ENCODE peak calls at places on chromosomes 1 and 21, in ten cellular contexts. F is sigmoid colon; S is fibroblast of lung; M is GM12865; I is endothelial cell of umbilical vein; R is A549; N is pancreas; C is neural crest cell; W is progenitor cell of endocrine pancreas; X is CD8-positive, alpha-beta T cell. B is an unnamed sample.

GRCh38 chr1:147287133-147287865 is 44.8 kb downstream of the CHD1L start:
- DNase-seq in F (no peak), S (peak), M (no peak), I (no peak), R (no peak), N (no peak), C (no peak), W (no peak), X (no peak), B (no peak)

GRCh38 chr21:34844033-34844923 is 175.5 kb downstream of the CLIC6 start:
- DNase-seq in F (peak), S (no peak), M (peak), I (no peak), R (no peak), N (no peak), C (no peak), W (no peak), X (no peak), B (no peak)

GRCh38 chr1:44010935-44011610 is 19.7 kb downstream of the CCDC24 start:
- DNase-seq in F (no peak), S (no peak), M (no peak), I (no peak), R (no peak), N (no peak), C (no peak), W (no peak), X (no peak), B (no peak)

GRCh38 chr1:114154963-114155322 is 1.3 kb upstream of the SYT6 start:
- DNase-seq in F (no peak), S (no peak), M (no peak), I (peak), R (no peak), N (peak), C (peak), W (peak), X (no peak), B (peak)

GRCh38 chr1:200247513-200247912 is 162.3 kb downstream of the ZNF281 start:
- DNase-seq in F (no peak), S (no peak), M (no peak), I (no peak), R (no peak), N (no peak), C (no peak), W (no peak), X (no peak), B (no peak)

GRCh38 chr1:23577056-23577985 is 18.0 kb upstream of the ID3 start:
- DNase-seq in F (peak), S (peak), M (peak), I (peak), R (peak), N (no peak), C (no peak), W (no peak), X (no peak), B (no peak)

GRCh38 chr1:239719642-239720258 is 333.4 kb downstream of the CHRM3 start:
- DNase-seq in F (no peak), S (no peak), M (no peak), I (no peak), R (no peak), N (no peak), C (no peak), W (no peak), X (peak), B (no peak)

GRCh38 chr21:35072960-35073359 is 23.9 kb upstream of the RUNX1 start:
- DNase-seq in F (peak), S (peak), M (no peak), I (peak), R (no peak), N (no peak), C (no peak), W (no peak), X (no peak), B (peak)

GRCh38 chr21:45880097-45881068 is 101.2 kb upstream of the COL6A1 start:
- DNase-seq in F (peak), S (peak), M (peak), I (peak), R (peak), N (peak), C (peak), W (peak), X (peak), B (no peak)

GRCh38 chr1:68600049-68600661 is 103.3 kb upstream of the DEPDC1 start:
- DNase-seq in F (no peak), S (peak), M (peak), I (peak), R (peak), N (no peak), C (no peak), W (no peak), X (no peak), B (no peak)

GRCh38 chr1:53677486-53677885 is 61.5 kb downstream of the GLIS1 start:
- DNase-seq in F (no peak), S (no peak), M (no peak), I (no peak), R (no peak), N (no peak), C (no peak), W (no peak), X (no peak), B (no peak)
- TF ChIP-seq CTCF in F (no peak), S (no peak), M (no peak), I (no peak), R (no peak), N (no peak), C (no peak), W (no peak), X (no peak), B (no peak)

GRCh38 chr1:228457396-228458176 is 29.6 kb upstream of the RNF187 start:
- DNase-seq in F (peak), S (peak), M (peak), I (peak), R (peak), N (peak), C (peak), W (peak), X (peak), B (peak)
- TF ChIP-seq CTCF in F (no peak), S (peak), M (peak), I (peak), R (no peak), N (no peak), C (peak), W (peak), X (peak), B (peak)

GRCh38 chr1:224800486-224801119 is 128.9 kb upstream of the DNAH14 start:
- DNase-seq in F (no peak), S (no peak), M (no peak), I (no peak), R (no peak), N (no peak), C (no peak), W (no peak), X (no peak), B (no peak)

GRCh38 chr1:224795591-224795990 is 133.9 kb upstream of the DNAH14 start:
- DNase-seq in F (no peak), S (no peak), M (no peak), I (no peak), R (no peak), N (no peak), C (no peak), W (no peak), X (no peak), B (no peak)

GRCh38 chr1:224801761-224802490 is 127.5 kb upstream of the DNAH14 start:
- DNase-seq in F (no peak), S (no peak), M (peak), I (no peak), R (no peak), N (no peak), C (no peak), W (no peak), X (no peak), B (no peak)

GRCh38 chr1:224802596-224802995 is 126.9 kb upstream of the DNAH14 start:
- DNase-seq in F (no peak), S (no peak), M (no peak), I (no peak), R (no peak), N (no peak), C (no peak), W (no peak), X (no peak), B (no peak)

GRCh38 chr1:224799083-224799482 is 130.4 kb upstream of the DNAH14 start:
- DNase-seq in F (no peak), S (no peak), M (no peak), I (no peak), R (no peak), N (no peak), C (no peak), W (no peak), X (no peak), B (no peak)
- TF ChIP-seq CTCF in F (no peak), S (no peak), M (no peak), I (no peak), R (no peak), N (no peak), C (no peak), W (no peak), X (no peak), B (no peak)

DNA sequence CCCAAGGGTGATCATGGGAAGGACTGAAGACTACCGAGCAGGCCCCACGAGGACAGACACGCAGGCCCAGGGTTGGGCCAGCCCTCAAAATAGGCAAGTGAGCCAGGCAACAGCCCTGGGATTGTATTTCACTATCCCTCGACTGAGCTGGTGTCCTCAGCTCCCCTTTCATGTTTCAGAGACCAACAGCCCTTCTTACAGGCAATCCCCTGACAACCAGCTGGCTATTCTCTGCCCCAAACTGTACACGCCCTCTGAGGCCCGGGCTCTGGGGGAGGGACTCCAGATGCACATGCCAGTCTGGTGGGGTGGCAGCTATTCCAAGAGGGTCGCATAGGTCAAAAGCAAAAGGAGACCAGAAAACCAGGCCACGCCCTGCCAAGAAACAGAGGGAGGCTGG is 243.0 kb downstream of the TOMM20 start:
- DNase-seq in F (peak), S (peak), M (no peak), I (no peak), R (no peak), N (no peak), C (no peak), W (no peak), X (no peak), B (no peak)
- TF ChIP-seq CTCF in F (no peak), S (no peak), M (no peak), I (no peak), R (no peak), N (no peak), C (no peak), W (no peak), X (no peak), B (no peak)

GRCh38 chr1:15368888-15369287 is 40.8 kb upstream of the EFHD2 start:
- DNase-seq in F (no peak), S (no peak), M (no peak), I (no peak), R (no peak), N (no peak), C (no peak), W (no peak), X (no peak), B (no peak)

GRCh38 chr1:15362096-15362736 is 47.5 kb upstream of the EFHD2 start:
- DNase-seq in F (no peak), S (no peak), M (no peak), I (no peak), R (no peak), N (no peak), C (no peak), W (no peak), X (no peak), B (no peak)

GRCh38 chr1:15362737-15363128 is 47.0 kb upstream of the EFHD2 start:
- DNase-seq in F (no peak), S (no peak), M (no peak), I (no peak), R (no peak), N (no peak), C (no peak), W (no peak), X (no peak), B (no peak)

GRCh38 chr1:15360681-15361080 is 49.0 kb upstream of the EFHD2 start:
- DNase-seq in F (no peak), S (no peak), M (no peak), I (no peak), R (no peak), N (no peak), C (peak), W (no peak), X (no peak), B (no peak)

GRCh38 chr1:15364740-15365139 is 44.9 kb upstream of the EFHD2 start:
- DNase-seq in F (no peak), S (no peak), M (no peak), I (no peak), R (peak), N (no peak), C (no peak), W (no peak), X (no peak), B (no peak)
- TF ChIP-seq CTCF in F (no peak), S (no peak), M (peak), I (no peak), R (no peak), N (no peak), C (no peak), W (no peak), X (no peak), B (no peak)

GRCh38 chr1:59046730-59047157 is 250.2 kb upstream of the FGGY start:
- DNase-seq in F (no peak), S (peak), M (peak), I (peak), R (no peak), N (no peak), C (no peak), W (no peak), X (peak), B (no peak)
- TF ChIP-seq CTCF in F (no peak), S (peak), M (peak), I (no peak), R (no peak), N (no peak), C (no peak), W (no peak), X (peak), B (peak)

GRCh38 chr1:167057297-167057688 is 32.9 kb downstream of the GPA33 start:
- DNase-seq in F (no peak), S (peak), M (peak), I (no peak), R (peak), N (no peak), C (peak), W (no peak), X (no peak), B (no peak)
- TF ChIP-seq CTCF in F (peak), S (no peak), M (peak), I (peak), R (peak), N (peak), C (peak), W (peak), X (no peak), B (peak)